ENCODE peak calls at places on chromosomes 5 and 9, in four cellular contexts. One of them, this sample, is unnamed.

GRCh38 chr5:114387433-114387832 is 25.6 kb downstream of the KCNN2 start:
- DNase-seq in GM12892: no peak
- DNase-seq in H1: no peak
- DNase-seq in K562: no peak
- DNase-seq in this sample: no peak

GRCh38 chr9:36530224-36530623 is 42.5 kb upstream of the MELK start:
- DNase-seq in GM12892: no peak
- DNase-seq in H1: no peak
- DNase-seq in K562: no peak
- DNase-seq in this sample: no peak

GRCh38 chr5:144189800-144190429 is 19.2 kb downstream of the KCTD16 start:
- DNase-seq in GM12892: no peak
- DNase-seq in H1: no peak
- DNase-seq in K562: no peak
- DNase-seq in this sample: no peak

GRCh38 chr5:130243641-130244040 is 339.4 kb downstream of the CHSY3 start:
- DNase-seq in GM12892: no peak
- DNase-seq in H1: no peak
- DNase-seq in K562: no peak
- DNase-seq in this sample: no peak

GRCh38 chr5:175207321-175208040 is 236.5 kb downstream of the DRD1 start:
- DNase-seq in GM12892: no peak
- DNase-seq in H1: no peak
- DNase-seq in K562: no peak
- DNase-seq in this sample: no peak

GRCh38 chr5:179805529-179806249 is 977 bp downstream of the MGAT4B start:
- DNase-seq in GM12892: peak
- DNase-seq in H1: no peak
- DNase-seq in K562: peak
- DNase-seq in this sample: peak

GRCh38 chr5:146440870-146441495 is 6.2 kb upstream of the TCERG1 start:
- DNase-seq in GM12892: no peak
- DNase-seq in H1: no peak
- DNase-seq in K562: no peak
- DNase-seq in this sample: no peak

GRCh38 chr9:112198646-112199045 is 23.5 kb upstream of the SUSD1 start:
- DNase-seq in GM12892: no peak
- DNase-seq in H1: no peak
- DNase-seq in K562: no peak
- DNase-seq in this sample: no peak

GRCh38 chr9:132207187-132207586 is 45.3 kb downstream of the NTNG2 start:
- DNase-seq in GM12892: no peak
- DNase-seq in H1: no peak
- DNase-seq in K562: no peak
- DNase-seq in this sample: no peak

GRCh38 chr9:89463986-89464901 is 33.7 kb downstream of the SEMA4D start:
- DNase-seq in GM12892: peak
- DNase-seq in H1: no peak
- DNase-seq in K562: no peak
- DNase-seq in this sample: peak

GRCh38 chr9:5671711-5672353 is 42.9 kb downstream of the RIC1 start:
- DNase-seq in GM12892: no peak
- DNase-seq in H1: no peak
- DNase-seq in K562: no peak
- DNase-seq in this sample: no peak

GRCh38 chr9:122122903-122123632 is 30.0 kb upstream of the TTLL11 start:
- DNase-seq in GM12892: peak
- DNase-seq in H1: no peak
- DNase-seq in K562: peak
- DNase-seq in this sample: peak

GRCh38 chr5:11797132-11797531 is 107.1 kb downstream of the CTNND2 start:
- DNase-seq in GM12892: no peak
- DNase-seq in H1: no peak
- DNase-seq in K562: no peak
- DNase-seq in this sample: no peak

GRCh38 chr5:36675244-36675643 is 68.8 kb downstream of the SLC1A3 start:
- DNase-seq in GM12892: no peak
- DNase-seq in H1: no peak
- DNase-seq in K562: no peak
- DNase-seq in this sample: no peak

GRCh38 chr5:100406640-100407039 is 128.5 kb upstream of the FAM174A start:
- DNase-seq in GM12892: no peak
- DNase-seq in H1: no peak
- DNase-seq in K562: no peak
- DNase-seq in this sample: no peak

GRCh38 chr5:112342364-112342763 is 76.7 kb downstream of the EPB41L4A start:
- DNase-seq in GM12892: no peak
- DNase-seq in H1: no peak
- DNase-seq in K562: no peak
- DNase-seq in this sample: no peak

GRCh38 chr5:59768204-59769040 is 125.1 kb downstream of the PDE4D start:
- DNase-seq in GM12892: no peak
- DNase-seq in H1: peak
- DNase-seq in K562: no peak
- DNase-seq in this sample: no peak

GRCh38 chr9:346114-346513 is 131.4 kb downstream of the DOCK8 start:
- DNase-seq in GM12892: no peak
- DNase-seq in H1: no peak
- DNase-seq in K562: no peak
- DNase-seq in this sample: no peak

GRCh38 chr9:83070257-83070656 is 7.3 kb upstream of the RASEF start:
- DNase-seq in GM12892: no peak
- DNase-seq in H1: no peak
- DNase-seq in K562: no peak
- DNase-seq in this sample: no peak

GRCh38 chr9:18478517-18479361 is 4.8 kb downstream of the ADAMTSL1 start:
- DNase-seq in GM12892: no peak
- DNase-seq in H1: no peak
- DNase-seq in K562: no peak
- DNase-seq in this sample: no peak

GRCh38 chr9:113888976-113889375 is 12.9 kb downstream of the ZNF618 start:
- DNase-seq in GM12892: no peak
- DNase-seq in H1: no peak
- DNase-seq in K562: no peak
- DNase-seq in this sample: no peak

GRCh38 chr5:132100672-132101261 is 27.2 kb downstream of the CSF2 start:
- DNase-seq in GM12892: no peak
- DNase-seq in H1: no peak
- DNase-seq in K562: no peak
- DNase-seq in this sample: no peak

GRCh38 chr9:130713286-130713975 is 19.9 kb downstream of the EXOSC2 start:
- DNase-seq in GM12892: no peak
- DNase-seq in H1: no peak
- DNase-seq in K562: no peak
- DNase-seq in this sample: peak

GRCh38 chr9:113998529-113999255 is 79.4 kb downstream of the AMBP start:
- DNase-seq in GM12892: no peak
- DNase-seq in H1: no peak
- DNase-seq in K562: no peak
- DNase-seq in this sample: no peak

GRCh38 chr5:143011621-143012020 is 241.4 kb downstream of the ARHGAP26 start:
- DNase-seq in GM12892: no peak
- DNase-seq in H1: no peak
- DNase-seq in K562: no peak
- DNase-seq in this sample: no peak

GRCh38 chr9:124001445-124001799 is 10.1 kb upstream of the LHX2 start:
- DNase-seq in GM12892: no peak
- DNase-seq in H1: no peak
- DNase-seq in K562: no peak
- DNase-seq in this sample: no peak

GRCh38 chr9:127566351-127567001 is 45.6 kb upstream of the STXBP1 start:
- DNase-seq in GM12892: no peak
- DNase-seq in H1: no peak
- DNase-seq in K562: no peak
- DNase-seq in this sample: no peak

GRCh38 chr5:147464211-147464610 is 45.7 kb downstream of the DPYSL3 start:
- DNase-seq in GM12892: no peak
- DNase-seq in H1: no peak
- DNase-seq in K562: no peak
- DNase-seq in this sample: no peak

GRCh38 chr9:21590058-21590996 is 108.2 kb upstream of the IFNE start:
- DNase-seq in GM12892: no peak
- DNase-seq in H1: no peak
- DNase-seq in K562: no peak
- DNase-seq in this sample: no peak

GRCh38 chr9:21592063-21592338 is 109.9 kb upstream of the IFNE start:
- DNase-seq in GM12892: no peak
- DNase-seq in H1: no peak
- DNase-seq in K562: no peak
- DNase-seq in this sample: no peak

GRCh38 chr9:21585756-21586752 is 103.9 kb upstream of the IFNE start:
- DNase-seq in GM12892: no peak
- DNase-seq in H1: no peak
- DNase-seq in K562: no peak
- DNase-seq in this sample: no peak

GRCh38 chr9:21589344-21590056 is 107.4 kb upstream of the IFNE start:
- DNase-seq in GM12892: no peak
- DNase-seq in H1: no peak
- DNase-seq in K562: no peak
- DNase-seq in this sample: no peak

DNA sequence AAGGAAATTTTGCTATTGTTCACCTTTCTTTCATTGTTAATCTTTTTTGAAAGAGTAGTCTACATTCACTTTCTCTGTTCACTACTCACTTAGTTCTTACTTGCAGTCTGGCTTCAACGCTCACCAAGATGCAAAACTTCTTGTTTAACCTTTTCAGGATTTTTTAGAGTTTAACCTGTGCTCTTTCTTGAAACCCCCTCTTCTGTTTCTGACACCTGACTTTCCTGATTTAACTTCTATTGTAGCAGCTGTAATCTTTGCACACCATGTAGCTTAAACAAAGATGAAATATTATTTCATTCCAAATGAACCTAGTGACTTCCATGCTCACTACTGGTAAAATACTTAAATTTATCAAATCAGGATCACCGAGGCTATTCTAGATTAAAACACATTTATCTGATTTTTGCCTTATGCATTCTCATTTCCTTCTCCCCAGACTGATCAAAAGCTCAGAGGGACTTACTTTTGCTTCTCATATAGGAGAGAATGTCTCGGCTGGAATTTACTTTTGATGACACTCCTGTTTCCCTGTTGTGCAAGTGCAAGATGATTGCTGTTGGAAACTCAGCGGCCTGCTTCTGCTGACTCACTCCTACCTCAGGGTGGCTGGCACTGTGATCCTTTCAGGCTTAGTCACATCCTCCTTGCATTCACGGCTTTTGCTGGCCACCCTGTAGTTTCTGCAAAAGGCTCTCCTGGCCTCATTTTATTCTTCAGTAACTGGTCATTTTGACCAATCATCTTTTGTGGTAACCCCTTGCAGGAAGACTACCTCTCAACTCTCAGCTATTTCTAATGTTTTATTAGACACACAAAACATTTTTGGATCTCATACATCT is 109.3 kb upstream of the IFNE start:
- DNase-seq in GM12892: no peak
- DNase-seq in H1: peak
- DNase-seq in K562: no peak
- DNase-seq in this sample: no peak
- TF ChIP-seq POLR2AphosphoS5 in GM12892: no peak
- TF ChIP-seq POLR2AphosphoS5 in H1: no peak
- TF ChIP-seq POLR2AphosphoS5 in K562: no peak
- TF ChIP-seq POLR2AphosphoS5 in this sample: no peak

DNA sequence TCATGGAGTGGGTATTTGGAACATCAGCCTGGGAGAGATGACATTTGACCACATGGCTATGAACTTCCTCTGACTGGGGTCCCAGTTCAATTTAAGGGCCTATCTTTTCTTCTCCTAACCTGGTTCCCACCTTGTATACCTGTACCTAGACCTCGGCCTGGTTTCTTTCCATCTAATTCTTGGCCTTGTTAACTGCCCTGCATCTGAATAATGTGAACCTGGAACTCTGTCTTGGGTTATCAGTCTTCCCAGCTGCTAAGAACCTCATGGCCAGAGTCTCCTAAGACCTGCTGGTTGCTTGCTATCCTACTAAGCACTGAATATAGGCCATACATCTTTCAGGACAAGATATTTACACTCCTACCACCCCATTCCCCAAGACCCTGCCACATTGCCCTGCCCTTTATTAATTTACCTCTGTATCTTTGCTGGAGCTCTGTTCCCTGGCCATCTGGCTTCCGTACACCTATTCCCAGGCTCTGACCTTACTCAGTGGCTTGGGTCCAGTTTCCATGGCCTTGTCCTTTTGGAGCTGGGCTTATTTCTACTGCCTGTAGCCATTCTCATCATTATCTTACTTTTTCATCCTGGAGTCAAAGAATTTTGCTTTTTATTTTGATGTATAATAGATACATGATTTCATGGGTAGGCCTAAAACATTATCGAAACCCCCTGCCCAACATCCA is 6.6 kb downstream of the PSAT1 start:
- DNase-seq in GM12892: no peak
- DNase-seq in H1: no peak
- DNase-seq in K562: no peak
- DNase-seq in this sample: no peak
- TF ChIP-seq TAF1 in GM12892: no peak
- TF ChIP-seq TAF1 in H1: no peak
- TF ChIP-seq TAF1 in K562: no peak
- TF ChIP-seq TAF1 in this sample: no peak

DNA sequence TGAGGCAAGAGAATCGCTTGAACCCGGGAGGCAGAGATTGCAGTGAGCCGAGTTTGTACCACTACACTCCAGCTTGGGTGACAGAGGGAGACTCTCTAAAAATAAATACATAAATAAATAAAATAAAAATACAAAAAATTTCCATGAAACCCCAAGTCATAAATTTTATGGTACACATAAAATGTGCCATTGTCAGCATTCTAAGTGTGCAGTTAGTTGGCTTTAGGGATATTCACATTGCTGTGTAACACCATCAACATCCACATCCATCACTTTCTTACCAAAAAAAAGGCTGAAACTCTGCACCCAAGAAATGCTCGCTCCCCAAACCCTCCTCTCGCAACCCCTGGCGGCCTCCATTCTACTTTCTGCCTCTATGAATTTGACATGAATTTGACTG is 135.2 kb downstream of the GAPVD1 start:
- DNase-seq in GM12892: no peak
- DNase-seq in H1: no peak
- DNase-seq in K562: no peak
- DNase-seq in this sample: no peak
- TF ChIP-seq POLR2AphosphoS5 in GM12892: no peak
- TF ChIP-seq POLR2AphosphoS5 in H1: no peak
- TF ChIP-seq POLR2AphosphoS5 in K562: no peak
- TF ChIP-seq POLR2AphosphoS5 in this sample: no peak

GRCh38 chr5:177123789-177124485 is 9.6 kb upstream of the NSD1 start:
- DNase-seq in GM12892: no peak
- DNase-seq in H1: no peak
- DNase-seq in K562: no peak
- DNase-seq in this sample: no peak
- TF ChIP-seq TAF1 in GM12892: no peak
- TF ChIP-seq TAF1 in H1: no peak
- TF ChIP-seq TAF1 in K562: no peak
- TF ChIP-seq TAF1 in this sample: no peak

This sample was measured in GM12891.